ENCODE peak calls at places on chromosomes 11 and 22, in five cellular contexts. I is A549, G is prostate gland, D is astrocyte of the cerebellum, E is PC-3. X is an unnamed sample.

GRCh38 chr11:24132471-24132870 is 364.4 kb upstream of the LUZP2 start:
- DNase-seq in E (peak), G (no peak), I (no peak), D (no peak), X (no peak)

GRCh38 chr11:19814421-19814820 is 101.8 kb downstream of the NAV2 start:
- DNase-seq in I (no peak), E (no peak), G (no peak), D (no peak), X (no peak)

GRCh38 chr22:49776891-49777290 is 50.8 kb downstream of the BRD1 start:
- DNase-seq in I (no peak), E (no peak), G (no peak), D (no peak), X (no peak)

GRCh38 chr22:44451016-44451415 is 47.0 kb downstream of the RTL6 start:
- DNase-seq in I (no peak), G (no peak), D (no peak), E (no peak), X (no peak)

GRCh38 chr11:31110825-31111224 is 258.7 kb downstream of the DCDC1 start:
- DNase-seq in D (no peak), G (no peak), E (no peak), I (no peak), X (no peak)

GRCh38 chr22:17117890-17118289 is 3.3 kb downstream of the TMEM121B start:
- DNase-seq in D (no peak), E (no peak), G (no peak), I (no peak), X (no peak)

GRCh38 chr11:29093416-29093815 is 923.4 kb downstream of the KCNA4 start:
- DNase-seq in E (peak), G (no peak), D (peak), I (peak), X (peak)

GRCh38 chr11:86798988-86799387 is 1.4 kb upstream of the PRSS23 start:
- DNase-seq in G (no peak), E (peak), I (peak), D (peak), X (peak)

GRCh38 chr22:39472570-39473556 is 16.1 kb downstream of the MGAT3 start:
- DNase-seq in D (no peak), I (no peak), G (no peak), E (no peak), X (no peak)

GRCh38 chr22:23856721-23857605 is 712 bp upstream of the SLC2A11 start:
- DNase-seq in E (no peak), D (peak), I (no peak), G (peak), X (no peak)

GRCh38 chr11:119993732-119994131 is 144.2 kb downstream of the TRIM29 start:
- DNase-seq in G (peak), I (no peak), D (no peak), E (no peak), X (no peak)

GRCh38 chr11:78381867-78382266 is 35.8 kb downstream of the GAB2 start:
- DNase-seq in E (no peak), I (no peak), D (no peak), G (no peak), X (no peak)

GRCh38 chr11:2693851-2694261 is 5.9 kb downstream of the KCNQ1OT1 start:
- DNase-seq in I (peak), E (peak), G (no peak), D (no peak), X (no peak)

GRCh38 chr11:92979176-92979575 is 9.7 kb downstream of the MTNR1B start:
- DNase-seq in E (no peak), G (no peak), D (peak), I (no peak), X (no peak)

GRCh38 chr11:119518746-119519382 is 95.9 kb upstream of the THY1 start:
- DNase-seq in D (peak), G (no peak), I (no peak), E (peak), X (peak)

GRCh38 chr22:37781434-37782059 is 26.2 kb upstream of the GCAT start:
- DNase-seq in G (no peak), I (peak), D (no peak), E (peak), X (no peak)

GRCh38 chr11:831132-831864 is 1.5 kb upstream of the CD151 start:
- DNase-seq in I (no peak), D (no peak), E (no peak), G (no peak), X (no peak)

GRCh38 chr11:76797341-76798201 is 14.4 kb downstream of the TSKU start:
- DNase-seq in D (no peak), I (no peak), E (no peak), G (no peak), X (no peak)

GRCh38 chr11:2296913-2297622 is 4.7 kb downstream of the C11orf21 start:
- DNase-seq in E (no peak), G (no peak), I (no peak), D (no peak), X (no peak)

GRCh38 chr11:127521413-127521812 is 520.8 kb upstream of the KIRREL3 start:
- DNase-seq in G (no peak), I (no peak), D (peak), E (no peak), X (no peak)

GRCh38 chr11:132685174-132685611 is 847.1 kb downstream of the OPCML start:
- DNase-seq in G (no peak), E (no peak), D (peak), I (no peak), X (peak)

GRCh38 chr11:92329644-92330043 is 105.0 kb downstream of the FAT3 start:
- DNase-seq in G (peak), D (peak), I (no peak), E (peak), X (no peak)

GRCh38 chr11:64996710-64997380 is at the start of gene BATF2:
- DNase-seq in D (no peak), G (peak), I (peak), E (peak), X (no peak)

GRCh38 chr22:19855504-19856409 is 1.1 kb upstream of the GNB1L start:
- DNase-seq in I (peak), G (no peak), E (peak), D (no peak), X (no peak)

GRCh38 chr11:122036022-122036421 is 80.0 kb downstream of the BLID start:
- DNase-seq in E (no peak), D (no peak), G (no peak), I (no peak), X (no peak)

GRCh38 chr22:20785415-20785814 is 11.5 kb downstream of the SERPIND1 start:
- DNase-seq in G (no peak), D (no peak), I (no peak), E (no peak), X (no peak)

GRCh38 chr22:30910358-30910757 is 58.2 kb downstream of the MORC2 start:
- DNase-seq in D (no peak), I (no peak), E (no peak), G (no peak), X (no peak)

GRCh38 chr11:65491614-65492386 is 7.0 kb upstream of the MALAT1 start:
- DNase-seq in G (peak), D (peak), I (peak), E (peak), X (peak)

GRCh38 chr22:21977814-21978213 is 4.8 kb downstream of the TOP3B start:
- DNase-seq in I (no peak), E (no peak), D (no peak), G (no peak), X (no peak)

GRCh38 chr11:124150684-124151083 is 32.5 kb upstream of the OR10D3 start:
- DNase-seq in E (no peak), I (no peak), D (no peak), G (no peak), X (no peak)

GRCh38 chr11:9757809-9758675 is 94.2 kb downstream of the SWAP70 start:
- DNase-seq in D (no peak), I (peak), E (peak), G (peak), X (no peak)

GRCh38 chr11:68412593-68413475 is 47.7 kb upstream of the PPP6R3 start:
- DNase-seq in G (no peak), E (no peak), I (no peak), D (peak), X (peak)

GRCh38 chr22:27270818-27271510 is 530.6 kb downstream of the MN1 start:
- DNase-seq in I (no peak), D (no peak), E (no peak), G (no peak), X (no peak)

GRCh38 chr22:48585916-48586798 is 1241.5 kb downstream of the BRD1 start:
- DNase-seq in E (no peak), D (no peak), G (no peak), I (no peak), X (no peak)

GRCh38 chr11:32434116-32434386 is 1.3 kb downstream of the WT1 start:
- DNase-seq in I (no peak), D (no peak), E (no peak), G (no peak), X (no peak)

GRCh38 chr11:32435511-32435946 is at the start of gene WT1:
- DNase-seq in D (no peak), G (no peak), E (peak), I (peak), X (no peak)

GRCh38 chr11:32435947-32436750 is 810 bp upstream of the WT1 start:
- DNase-seq in I (no peak), D (no peak), E (no peak), G (no peak), X (no peak)

GRCh38 chr11:32434387-32435151 is 770 bp downstream of the WT1 start:
- DNase-seq in E (peak), D (no peak), I (peak), G (no peak), X (no peak)

DNA sequence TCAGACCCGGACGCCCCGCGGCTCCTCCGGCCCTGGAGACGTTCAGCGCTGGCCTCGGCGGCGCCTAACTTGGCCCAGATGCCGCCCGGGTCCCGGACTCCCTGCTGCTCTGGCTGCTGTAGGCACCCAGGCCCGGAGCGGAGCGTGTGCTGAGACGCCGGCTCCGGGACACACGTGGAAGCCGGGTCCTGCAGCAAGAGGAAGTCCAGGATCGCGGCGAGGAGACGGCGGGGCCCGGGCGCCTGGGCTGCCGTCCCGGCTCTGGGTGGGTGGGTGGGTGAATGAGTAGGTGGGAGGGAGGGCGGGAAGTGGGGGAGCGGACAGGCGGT is 223 bp downstream of the WT1 start:
- DNase-seq in I (peak), G (no peak), E (peak), D (no peak), X (no peak)
- H3K4me3 ChIP-seq in I (peak), G (peak), E (peak), D (no peak), X (no peak)

GRCh38 chr11:45290586-45290985 is 4.4 kb upstream of the SYT13 start:
- DNase-seq in G (no peak), D (no peak), I (no peak), E (no peak), X (no peak)
- H3K4me3 ChIP-seq in G (no peak), D (no peak), I (no peak), E (no peak), X (no peak)

GRCh38 chr11:107590460-107591097 is 368 bp upstream of the ELMOD1 start:
- DNase-seq in I (no peak), E (no peak), G (no peak), D (no peak), X (no peak)
- H3K4me3 ChIP-seq in I (peak), E (peak), G (peak), D (peak), X (peak)

GRCh38 chr11:6199174-6199810 is at the start of gene OR52W1:
- DNase-seq in E (no peak), G (no peak), D (no peak), I (no peak), X (no peak)

GRCh38 chr11:6200975-6201374 is 2.0 kb downstream of the OR52W1 start:
- DNase-seq in I (no peak), G (no peak), D (no peak), E (no peak), X (no peak)

GRCh38 chr11:6203327-6203726 is 2.0 kb upstream of the C11orf42 start:
- DNase-seq in G (no peak), D (no peak), E (no peak), I (no peak), X (no peak)

GRCh38 chr11:6202036-6202435 is 3.0 kb downstream of the OR52W1 start:
- DNase-seq in D (peak), E (no peak), I (no peak), G (no peak), X (no peak)

DNA sequence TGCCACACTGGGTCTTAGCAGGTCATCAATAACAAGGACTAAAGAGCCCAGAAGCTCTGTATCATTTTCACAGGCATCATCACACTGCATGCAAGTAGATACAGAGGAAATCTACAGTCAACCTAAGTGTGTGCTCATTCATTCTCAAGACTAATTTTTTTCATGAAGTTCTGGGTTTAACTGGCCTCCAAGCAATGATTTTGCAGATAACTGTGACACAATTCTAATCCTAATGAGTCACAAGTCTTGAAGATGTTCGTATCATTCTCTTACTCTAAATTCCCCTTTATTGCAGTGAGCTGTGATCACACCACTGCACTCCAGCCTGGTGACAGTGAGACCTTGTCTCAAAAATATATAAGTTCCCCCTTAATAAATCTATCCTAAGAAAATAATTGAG is 2.5 kb downstream of the OR52W1 start:
- DNase-seq in D (no peak), E (no peak), I (no peak), G (no peak), X (no peak)
- H3K4me3 ChIP-seq in D (no peak), E (no peak), I (no peak), G (no peak), X (no peak)

GRCh38 chr11:45933846-45934579 is 11.6 kb downstream of the LARGE2 start:
- DNase-seq in D (no peak), G (no peak), I (no peak), E (no peak), X (no peak)
- H3K4me3 ChIP-seq in D (no peak), G (no peak), I (no peak), E (no peak), X (no peak)

GRCh38 chr11:60711316-60711715 is 11.9 kb downstream of the MS4A8 start:
- DNase-seq in E (no peak), D (no peak), G (no peak), I (no peak), X (no peak)
- H3K4me3 ChIP-seq in E (no peak), D (no peak), G (no peak), I (no peak), X (no peak)

DNA sequence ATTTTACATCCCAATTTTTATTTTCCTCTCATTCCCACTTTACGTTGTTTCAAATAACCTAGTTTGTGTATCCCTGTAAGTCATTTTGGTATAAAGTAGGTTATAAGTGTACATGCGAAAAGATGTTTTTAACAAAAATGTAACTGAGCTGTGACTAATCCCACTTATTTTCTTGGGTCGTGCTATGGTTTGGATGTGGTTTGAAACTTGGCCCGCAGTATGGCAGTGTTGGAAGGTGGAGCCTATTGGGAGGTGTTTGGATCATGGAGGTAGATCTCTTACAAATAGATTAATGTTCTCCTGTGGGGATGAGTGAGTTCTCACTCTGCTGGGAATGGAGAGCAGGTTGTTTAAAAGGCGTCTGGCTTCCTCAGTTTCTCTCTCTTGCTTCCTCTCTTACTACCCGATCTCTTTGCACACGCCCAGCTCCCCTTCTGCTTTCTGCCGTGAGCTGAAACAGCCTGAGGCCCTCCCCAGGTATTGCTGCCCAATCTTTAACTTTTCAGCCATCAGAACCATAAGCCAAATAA is 7.2 kb downstream of the RPL27A start:
- DNase-seq in D (no peak), G (no peak), E (no peak), I (no peak), X (no peak)
- H3K4me3 ChIP-seq in D (peak), G (no peak), E (peak), I (peak), X (peak)

X was measured in skeletal muscle cell.